ENCODE peak calls at places on chromosome 5, in four cellular contexts. C is DND-41, G is fibroblast of lung, Z is lower lobe of right lung. R is an unnamed sample.
A peak's percentile ranks its signal among the peaks of the same experiment; 100 is the strongest.

GRCh38 chr5:141876628-141877477 is 1.4 kb downstream of the PCDH1 start:
- DNase-seq in C (no peak), G (no peak), Z (peak; percentile 68), R (no peak)

GRCh38 chr5:95861221-95861857 is 38.8 kb upstream of the GLRX start:
- DNase-seq in C (no peak), G (peak; percentile 100), Z (peak; percentile 70), R (no peak)

GRCh38 chr5:157603333-157604190 is 28.0 kb upstream of the ADAM19 start:
- DNase-seq in C (peak; percentile 77), G (peak; percentile 82), Z (no peak), R (peak; percentile 53)

GRCh38 chr5:160837749-160838593 is 14.0 kb downstream of the ATP10B start:
- DNase-seq in C (no peak), G (peak; percentile 62), Z (no peak), R (no peak)

GRCh38 chr5:152638996-152639552 is 234.0 kb upstream of the NMUR2 start:
- DNase-seq in C (no peak), G (peak; percentile 4), Z (no peak), R (no peak)

GRCh38 chr5:103901885-103902284 is 339.3 kb upstream of the NUDT12 start:
- DNase-seq in C (no peak), G (no peak), Z (no peak), R (no peak)

GRCh38 chr5:111447822-111448221 is 64.5 kb downstream of the STARD4 start:
- DNase-seq in C (peak; percentile 60), G (no peak), Z (no peak), R (no peak)

GRCh38 chr5:97043511-97043910 is 98.9 kb downstream of the LIX1 start:
- DNase-seq in C (no peak), G (no peak), Z (no peak), R (no peak)

GRCh38 chr5:170184007-170184687 is 48.6 kb upstream of the C5orf58 start:
- DNase-seq in C (peak; percentile 66), G (peak; percentile 52), Z (peak; percentile 71), R (peak; percentile 15)

GRCh38 chr5:83516962-83517750 is 45.6 kb downstream of the VCAN start:
- DNase-seq in C (no peak), G (peak; percentile 50), Z (no peak), R (no peak)
- H3K27ac ChIP-seq in C (no peak overlapping the region), G (peak overlapping the region; percentile 43), Z (no peak overlapping the region), R (no peak overlapping the region)

GRCh38 chr5:10063997-10064396 is 185.7 kb downstream of the ATPSCKMT start:
- DNase-seq in C (no peak), G (no peak), Z (no peak), R (no peak)
- TF ChIP-seq CTCF in C (no peak), G (no peak), Z (no peak), R (no peak)

DNA sequence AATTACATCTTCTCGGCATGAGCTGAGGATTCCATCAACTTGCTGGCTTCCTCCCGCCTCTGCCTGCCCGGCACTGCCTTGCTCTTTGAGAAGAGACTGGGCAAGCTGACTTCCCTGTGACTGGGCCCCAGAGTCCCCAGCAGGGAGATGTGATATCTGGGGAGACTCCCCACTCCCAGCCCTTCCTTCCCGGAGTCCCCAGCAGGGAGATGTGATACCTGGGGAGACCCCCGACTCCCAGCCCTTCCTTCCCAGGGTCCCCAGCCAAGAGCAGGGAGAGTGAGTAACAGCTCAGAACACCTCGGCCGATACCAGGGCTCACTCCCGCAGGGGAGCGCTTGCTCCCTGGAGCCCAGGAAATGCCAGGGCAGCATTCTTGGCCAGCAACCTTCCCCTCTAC is 90.1 kb upstream of the NEURL1B start:
- DNase-seq in C (no peak), G (no peak), Z (no peak), R (no peak)
- H3K27me3 ChIP-seq in C (no peaks in the 10 kb centered on the region), G (peaks cover 12% of the 10 kb centered on the region), Z (no peaks in the 10 kb centered on the region), R (no peaks in the 10 kb centered on the region)

GRCh38 chr5:180070726-180071417 is 687 bp downstream of the RNF130 start:
- DNase-seq in C (no peak), G (peak; percentile 62), Z (no peak), R (no peak)
- H3K27ac ChIP-seq in C (no peak overlapping the region), G (peak overlapping the region; percentile 58), Z (peak overlapping the region; percentile 92), R (no peak overlapping the region)

GRCh38 chr5:167889276-167889675 is 402.2 kb upstream of the WWC1 start:
- DNase-seq in C (no peak), G (no peak), Z (no peak), R (no peak)

GRCh38 chr5:167893271-167893670 is 398.2 kb upstream of the WWC1 start:
- DNase-seq in C (no peak), G (no peak), Z (no peak), R (no peak)

GRCh38 chr5:167892352-167893115 is 398.9 kb upstream of the WWC1 start:
- DNase-seq in C (no peak), G (no peak), Z (no peak), R (no peak)

DNA sequence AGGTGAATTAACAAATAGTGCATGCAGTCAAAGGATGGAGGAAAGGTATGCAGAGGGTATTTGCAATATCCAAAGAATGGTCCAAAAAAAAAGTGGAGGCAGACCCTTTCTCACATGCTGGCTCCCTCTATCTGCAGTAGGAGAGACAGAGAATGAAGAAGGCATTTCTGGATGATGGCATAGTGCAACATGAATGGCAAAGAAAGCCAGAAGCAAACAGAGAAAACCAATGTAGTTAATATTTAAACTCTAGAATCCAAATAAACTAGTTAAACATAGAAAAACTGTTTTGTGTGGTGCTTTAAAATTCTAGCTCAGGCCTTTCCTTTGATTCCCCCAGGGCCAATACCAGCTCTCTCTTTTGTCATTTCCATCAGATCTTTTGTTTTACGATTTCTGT is 403.1 kb upstream of the WWC1 start:
- DNase-seq in C (no peak), G (no peak), Z (no peak), R (no peak)
- TF ChIP-seq CTCF in C (no peak), G (no peak), Z (no peak), R (no peak)

GRCh38 chr5:128085413-128085812 is 1.8 kb downstream of the SLC12A2 start:
- DNase-seq in C (no peak), G (no peak), Z (no peak), R (no peak)
- H3K27me3 ChIP-seq in C (no peaks in the 10 kb centered on the region), G (no peaks in the 10 kb centered on the region), Z (no peaks in the 10 kb centered on the region), R (no peaks in the 10 kb centered on the region)

DNA sequence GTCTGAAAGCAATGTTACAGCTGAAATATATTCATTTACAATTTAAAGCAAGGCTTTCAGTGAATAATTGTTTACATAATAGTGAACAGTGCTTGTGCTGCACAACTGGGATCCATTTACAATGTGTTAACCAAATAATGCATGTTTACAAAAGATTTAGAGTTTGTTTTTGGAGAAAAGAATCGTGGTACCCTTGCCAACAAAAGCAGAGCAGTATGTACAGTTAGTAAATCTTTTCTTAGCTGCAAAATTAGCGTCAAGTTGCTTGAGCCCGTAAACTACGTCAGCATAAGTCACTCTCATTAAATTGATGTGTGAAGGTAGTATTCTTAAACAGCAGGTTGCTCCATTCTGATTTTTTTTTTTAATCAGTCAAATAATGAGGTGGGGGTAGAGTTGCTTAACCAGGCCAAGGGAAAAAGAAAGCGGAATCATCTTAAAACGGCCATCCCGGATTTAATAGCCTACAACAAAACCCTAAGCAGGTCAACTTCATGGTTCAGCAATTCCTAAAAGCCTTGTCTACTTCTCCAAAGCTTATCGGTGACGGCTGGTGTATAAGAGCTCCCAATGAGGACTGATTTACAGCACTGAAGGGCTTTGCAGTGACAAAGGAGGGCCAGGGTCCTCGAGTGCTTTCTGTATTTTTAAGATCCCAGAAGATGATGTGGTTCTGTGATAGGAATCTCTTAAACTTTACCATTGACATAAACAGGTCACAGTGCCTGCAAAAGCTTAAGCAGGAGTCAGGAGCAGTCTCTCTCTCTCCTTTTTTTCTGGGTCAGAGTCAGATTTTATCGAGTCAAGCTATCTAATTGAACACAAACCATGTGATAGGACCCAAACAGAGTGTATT is 663.3 kb upstream of the ZNF608 start:
- DNase-seq in C (no peak), G (peak; percentile 82), Z (no peak), R (no peak)
- H3K27ac ChIP-seq in C (no peak overlapping the region), G (no peak overlapping the region), Z (no peak overlapping the region), R (no peak overlapping the region)